ENCODE peak calls at places on chromosomes 4 and X, in eight cellular contexts. One of them, this sample, is unnamed. For H3K4me1, the result is how much of the 10 kb centered on the place peaks cover.

GRCh38 chrX:103919336-103919682 is 43.1 kb upstream of the TMSB15B start:
- DNase-seq in suprapubic skin: no peak
- DNase-seq in breast epithelium: no peak
- DNase-seq in GM23338: no peak
- DNase-seq in stomach: no peak
- DNase-seq in Panc1: no peak
- DNase-seq in transverse colon: peak
- DNase-seq in SK-N-SH: no peak
- DNase-seq in this sample: no peak

GRCh38 chr4:84494518-84494917 is 4.6 kb downstream of the NKX6-1 start:
- DNase-seq in stomach: no peak
- DNase-seq in SK-N-SH: no peak
- DNase-seq in transverse colon: no peak
- DNase-seq in GM23338: no peak
- DNase-seq in suprapubic skin: no peak
- DNase-seq in Panc1: no peak
- DNase-seq in breast epithelium: no peak
- DNase-seq in this sample: no peak

GRCh38 chr4:158314756-158315487 is 104.6 kb downstream of the TMEM144 start:
- DNase-seq in transverse colon: no peak
- DNase-seq in SK-N-SH: no peak
- DNase-seq in stomach: no peak
- DNase-seq in breast epithelium: no peak
- DNase-seq in GM23338: no peak
- DNase-seq in Panc1: no peak
- DNase-seq in suprapubic skin: no peak
- DNase-seq in this sample: no peak

GRCh38 chrX:14697453-14697852 is 168.1 kb downstream of the GLRA2 start:
- DNase-seq in stomach: peak
- DNase-seq in Panc1: no peak
- DNase-seq in GM23338: peak
- DNase-seq in suprapubic skin: no peak
- DNase-seq in breast epithelium: no peak
- DNase-seq in transverse colon: peak
- DNase-seq in SK-N-SH: peak
- DNase-seq in this sample: no peak

GRCh38 chr4:141905751-141906150 is 269.4 kb downstream of the IL15 start:
- DNase-seq in breast epithelium: no peak
- DNase-seq in SK-N-SH: no peak
- DNase-seq in Panc1: no peak
- DNase-seq in GM23338: no peak
- DNase-seq in transverse colon: no peak
- DNase-seq in suprapubic skin: no peak
- DNase-seq in stomach: no peak
- DNase-seq in this sample: no peak

GRCh38 chr4:104064650-104065577 is 345.1 kb upstream of the TACR3 start:
- DNase-seq in suprapubic skin: no peak
- DNase-seq in GM23338: peak
- DNase-seq in breast epithelium: peak
- DNase-seq in Panc1: peak
- DNase-seq in transverse colon: peak
- DNase-seq in SK-N-SH: peak
- DNase-seq in stomach: peak
- DNase-seq in this sample: no peak

GRCh38 chr4:69860007-69860406 is at the start of gene SULT1E1:
- DNase-seq in transverse colon: no peak
- DNase-seq in GM23338: peak
- DNase-seq in suprapubic skin: no peak
- DNase-seq in stomach: no peak
- DNase-seq in SK-N-SH: no peak
- DNase-seq in breast epithelium: no peak
- DNase-seq in Panc1: no peak
- DNase-seq in this sample: no peak

GRCh38 chrX:109847257-109848187 is 114.5 kb upstream of the ACSL4 start:
- DNase-seq in SK-N-SH: no peak
- DNase-seq in suprapubic skin: no peak
- DNase-seq in GM23338: no peak
- DNase-seq in Panc1: no peak
- DNase-seq in stomach: no peak
- DNase-seq in transverse colon: no peak
- DNase-seq in breast epithelium: no peak
- DNase-seq in this sample: no peak

GRCh38 chr4:113962719-113963274 is 16.6 kb downstream of the ARSJ start:
- DNase-seq in GM23338: no peak
- DNase-seq in transverse colon: no peak
- DNase-seq in SK-N-SH: no peak
- DNase-seq in Panc1: no peak
- DNase-seq in stomach: no peak
- DNase-seq in suprapubic skin: no peak
- DNase-seq in breast epithelium: no peak
- DNase-seq in this sample: no peak

GRCh38 chrX:108399427-108400165 is 38.6 kb downstream of the COL4A6 start:
- DNase-seq in breast epithelium: no peak
- DNase-seq in GM23338: no peak
- DNase-seq in Panc1: no peak
- DNase-seq in transverse colon: no peak
- DNase-seq in suprapubic skin: no peak
- DNase-seq in stomach: no peak
- DNase-seq in SK-N-SH: no peak
- DNase-seq in this sample: no peak

GRCh38 chrX:1212532-1212931 is at the start of gene CRLF2:
- DNase-seq in transverse colon: no peak
- DNase-seq in suprapubic skin: no peak
- DNase-seq in Panc1: no peak
- DNase-seq in GM23338: no peak
- DNase-seq in stomach: no peak
- DNase-seq in SK-N-SH: no peak
- DNase-seq in breast epithelium: no peak
- DNase-seq in this sample: no peak
- H3K4me3 ChIP-seq in transverse colon: no peak
- H3K4me3 ChIP-seq in suprapubic skin: no peak
- H3K4me3 ChIP-seq in Panc1: no peak
- H3K4me3 ChIP-seq in GM23338: no peak
- H3K4me3 ChIP-seq in stomach: no peak
- H3K4me3 ChIP-seq in SK-N-SH: no peak
- H3K4me3 ChIP-seq in breast epithelium: no peak
- H3K4me3 ChIP-seq in this sample: no peak

DNA sequence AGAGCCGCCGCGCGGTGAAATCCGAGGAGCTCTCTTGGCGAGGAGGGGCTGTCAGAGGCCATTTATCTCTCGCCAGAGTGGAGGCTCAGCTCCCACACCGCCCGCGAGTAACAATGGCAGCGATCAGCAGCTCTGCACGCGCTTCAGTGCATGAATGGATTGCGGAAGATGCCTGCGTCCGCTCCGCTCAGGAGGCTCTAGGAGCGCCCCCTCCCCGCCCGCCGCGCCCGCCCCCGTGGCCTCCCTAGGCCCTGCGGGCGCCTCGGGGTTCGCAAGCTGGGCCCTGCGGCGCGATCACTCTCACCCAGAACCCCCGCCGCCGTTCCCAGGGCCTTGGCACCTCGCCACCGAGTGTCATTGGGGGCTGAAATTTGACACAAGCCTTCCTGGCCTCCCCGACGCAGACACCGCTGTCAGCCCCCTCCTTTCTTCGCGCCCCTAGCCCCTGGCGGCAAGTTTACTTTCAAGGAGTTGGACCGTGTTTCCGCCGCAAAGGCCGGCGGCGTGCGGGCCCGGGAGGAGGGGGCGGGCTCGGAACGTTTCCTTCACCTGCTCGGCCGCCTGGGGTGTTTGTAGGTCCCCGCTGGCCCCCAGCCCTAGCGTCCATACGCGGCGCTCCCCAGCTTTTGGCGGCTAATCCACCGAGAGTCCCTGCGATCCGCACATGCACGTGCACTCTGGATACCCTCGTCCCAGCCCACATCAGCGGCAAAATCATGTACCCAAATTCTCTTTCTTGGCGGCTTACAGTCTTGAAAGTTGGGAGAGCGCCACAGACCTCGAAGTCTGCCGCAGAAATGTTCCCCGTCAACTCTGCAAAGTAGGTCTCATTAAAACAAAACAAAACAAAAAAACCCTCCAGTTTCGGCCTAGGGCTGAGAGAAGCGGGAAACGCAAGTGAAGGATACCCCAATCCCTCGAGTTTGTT is 49.0 kb upstream of the BCOR start:
- DNase-seq in suprapubic skin: no peak
- DNase-seq in GM23338: peak
- DNase-seq in transverse colon: no peak
- DNase-seq in SK-N-SH: peak
- DNase-seq in stomach: no peak
- DNase-seq in breast epithelium: no peak
- DNase-seq in Panc1: no peak
- DNase-seq in this sample: peak
- TF ChIP-seq POLR2AphosphoS5 in suprapubic skin: no peak
- TF ChIP-seq POLR2AphosphoS5 in GM23338: no peak
- TF ChIP-seq POLR2AphosphoS5 in transverse colon: no peak
- TF ChIP-seq POLR2AphosphoS5 in SK-N-SH: no peak
- TF ChIP-seq POLR2AphosphoS5 in stomach: peak
- TF ChIP-seq POLR2AphosphoS5 in breast epithelium: no peak
- TF ChIP-seq POLR2AphosphoS5 in Panc1: no peak
- TF ChIP-seq POLR2AphosphoS5 in this sample: peak

GRCh38 chr4:8269535-8270417 is at the start of gene HTRA3:
- DNase-seq in breast epithelium: no peak
- DNase-seq in SK-N-SH: no peak
- DNase-seq in suprapubic skin: no peak
- DNase-seq in stomach: peak
- DNase-seq in transverse colon: peak
- DNase-seq in GM23338: peak
- DNase-seq in Panc1: no peak
- DNase-seq in this sample: no peak

GRCh38 chr4:8268211-8268610 is 1.3 kb upstream of the HTRA3 start:
- DNase-seq in suprapubic skin: no peak
- DNase-seq in SK-N-SH: no peak
- DNase-seq in breast epithelium: no peak
- DNase-seq in transverse colon: no peak
- DNase-seq in stomach: no peak
- DNase-seq in GM23338: no peak
- DNase-seq in Panc1: no peak
- DNase-seq in this sample: no peak

GRCh38 chr4:8270418-8270771 is 841 bp downstream of the HTRA3 start:
- DNase-seq in stomach: no peak
- DNase-seq in Panc1: no peak
- DNase-seq in transverse colon: no peak
- DNase-seq in breast epithelium: no peak
- DNase-seq in SK-N-SH: no peak
- DNase-seq in GM23338: no peak
- DNase-seq in suprapubic skin: no peak
- DNase-seq in this sample: no peak

GRCh38 chr4:8267077-8267476 is 2.5 kb upstream of the HTRA3 start:
- DNase-seq in transverse colon: peak
- DNase-seq in Panc1: peak
- DNase-seq in breast epithelium: no peak
- DNase-seq in stomach: peak
- DNase-seq in SK-N-SH: peak
- DNase-seq in GM23338: peak
- DNase-seq in suprapubic skin: peak
- DNase-seq in this sample: peak

GRCh38 chr4:8268901-8269534 is 536 bp upstream of the HTRA3 start:
- DNase-seq in stomach: no peak
- DNase-seq in breast epithelium: no peak
- DNase-seq in suprapubic skin: no peak
- DNase-seq in SK-N-SH: no peak
- DNase-seq in GM23338: no peak
- DNase-seq in Panc1: no peak
- DNase-seq in transverse colon: no peak
- DNase-seq in this sample: no peak
- H3K4me1 ChIP-seq in stomach: half or more
- H3K4me1 ChIP-seq in breast epithelium: under half
- H3K4me1 ChIP-seq in suprapubic skin: under half
- H3K4me1 ChIP-seq in SK-N-SH: under half
- H3K4me1 ChIP-seq in GM23338: under half
- H3K4me1 ChIP-seq in Panc1: under half
- H3K4me1 ChIP-seq in transverse colon: under half
- H3K4me1 ChIP-seq in this sample: under half

GRCh38 chr4:29073571-29073970 is 1646.6 kb upstream of the PCDH7 start:
- DNase-seq in suprapubic skin: no peak
- DNase-seq in Panc1: no peak
- DNase-seq in breast epithelium: no peak
- DNase-seq in GM23338: no peak
- DNase-seq in stomach: no peak
- DNase-seq in SK-N-SH: no peak
- DNase-seq in transverse colon: no peak
- DNase-seq in this sample: no peak

GRCh38 chr4:29079260-29079659 is 1640.9 kb upstream of the PCDH7 start:
- DNase-seq in SK-N-SH: no peak
- DNase-seq in GM23338: no peak
- DNase-seq in breast epithelium: no peak
- DNase-seq in suprapubic skin: no peak
- DNase-seq in Panc1: no peak
- DNase-seq in transverse colon: no peak
- DNase-seq in stomach: no peak
- DNase-seq in this sample: no peak

DNA sequence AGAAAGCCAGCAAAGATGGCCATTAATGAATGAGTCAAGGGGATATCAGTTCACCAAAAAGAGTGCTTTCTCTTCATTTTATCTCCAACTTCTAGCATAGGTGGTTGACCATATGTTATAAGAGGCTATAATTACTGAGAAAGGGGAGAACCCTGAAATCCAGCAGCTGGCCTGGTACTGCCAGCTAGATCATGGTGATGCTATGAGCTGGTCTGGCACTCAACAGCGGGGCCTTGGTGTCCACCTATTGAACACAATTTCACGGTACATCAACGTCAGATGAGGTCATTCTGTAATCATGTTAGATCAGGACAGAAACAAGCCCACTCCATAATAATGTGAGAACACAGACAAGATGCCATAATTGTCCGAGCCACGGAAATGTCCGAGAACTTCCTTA is 1644.8 kb upstream of the PCDH7 start:
- DNase-seq in breast epithelium: no peak
- DNase-seq in Panc1: no peak
- DNase-seq in SK-N-SH: no peak
- DNase-seq in GM23338: no peak
- DNase-seq in stomach: no peak
- DNase-seq in transverse colon: no peak
- DNase-seq in suprapubic skin: no peak
- DNase-seq in this sample: no peak
- H3K4me3 ChIP-seq in breast epithelium: no peak
- H3K4me3 ChIP-seq in Panc1: no peak
- H3K4me3 ChIP-seq in SK-N-SH: no peak
- H3K4me3 ChIP-seq in GM23338: no peak
- H3K4me3 ChIP-seq in stomach: no peak
- H3K4me3 ChIP-seq in transverse colon: no peak
- H3K4me3 ChIP-seq in suprapubic skin: no peak
- H3K4me3 ChIP-seq in this sample: no peak

DNA sequence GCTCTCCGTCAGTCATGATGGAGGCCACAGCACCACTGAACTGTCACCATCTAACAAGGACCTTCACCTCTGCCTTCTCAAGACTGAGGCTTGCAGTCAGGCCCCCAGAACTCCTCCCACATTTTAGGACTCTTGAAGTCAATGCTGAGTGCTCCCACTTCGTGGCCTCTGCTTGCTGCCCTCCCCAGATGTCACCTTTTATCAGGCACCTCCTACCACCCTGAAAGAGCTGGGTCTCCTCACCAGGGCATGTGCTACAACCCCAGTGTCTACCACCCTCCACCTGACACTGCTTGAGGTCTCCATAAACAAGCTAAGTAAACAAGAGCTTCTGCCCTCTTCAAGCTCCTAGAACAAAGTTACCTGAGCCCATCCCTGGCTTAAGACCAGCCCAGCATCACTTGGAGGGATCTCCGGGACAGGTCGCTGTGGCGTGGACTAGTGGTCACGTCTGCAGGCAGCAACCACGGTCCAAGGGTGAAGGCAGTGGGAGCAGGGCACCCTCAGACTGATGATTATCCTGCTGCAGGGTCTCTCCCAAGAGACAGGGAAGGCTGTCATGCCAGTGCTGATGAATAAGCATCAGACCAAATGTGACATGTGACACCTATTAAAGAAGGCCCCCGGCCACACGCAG is 7.7 kb upstream of the FAM53A start:
- DNase-seq in SK-N-SH: no peak
- DNase-seq in stomach: no peak
- DNase-seq in transverse colon: no peak
- DNase-seq in GM23338: no peak
- DNase-seq in Panc1: no peak
- DNase-seq in suprapubic skin: no peak
- DNase-seq in breast epithelium: no peak
- DNase-seq in this sample: no peak
- TF ChIP-seq POLR2AphosphoS5 in SK-N-SH: no peak
- TF ChIP-seq POLR2AphosphoS5 in stomach: no peak
- TF ChIP-seq POLR2AphosphoS5 in transverse colon: no peak
- TF ChIP-seq POLR2AphosphoS5 in GM23338: no peak
- TF ChIP-seq POLR2AphosphoS5 in Panc1: no peak
- TF ChIP-seq POLR2AphosphoS5 in suprapubic skin: no peak
- TF ChIP-seq POLR2AphosphoS5 in breast epithelium: no peak
- TF ChIP-seq POLR2AphosphoS5 in this sample: no peak

This sample was measured in upper lobe of left lung.